ENCODE peak calls at places on chromosomes 12 and 14, in eight cellular contexts. K, T, R, D, P, I, A and L are unnamed samples.

GRCh38 chr14:103879570-103880333 is 32.4 kb upstream of the PPP1R13B start:
- DNase-seq in K (no peak), T (peak), R (no peak), D (no peak), P (peak), I (no peak), A (no peak), L (no peak)

GRCh38 chr12:83893101-83893500 is 1019.5 kb downstream of the SLC6A15 start:
- DNase-seq in K (no peak), T (no peak), R (no peak), D (no peak), P (no peak), I (no peak), A (no peak), L (no peak)

GRCh38 chr14:87186745-87187144 is 806.2 kb downstream of the GALC start:
- DNase-seq in K (no peak), T (no peak), R (no peak), D (no peak), P (no peak), I (no peak), A (no peak), L (no peak)

GRCh38 chr12:32273712-32274111 is 125.6 kb upstream of the FGD4 start:
- DNase-seq in K (no peak), T (no peak), R (peak), D (no peak), P (no peak), I (no peak), A (no peak), L (no peak)

GRCh38 chr12:130634866-130635265 is 81.2 kb downstream of the RIMBP2 start:
- DNase-seq in K (no peak), T (no peak), R (no peak), D (no peak), P (no peak), I (no peak), A (no peak), L (no peak)

GRCh38 chr12:124829008-124829707 is 34.5 kb downstream of the SCARB1 start:
- DNase-seq in K (peak), T (no peak), R (no peak), D (peak), P (peak), I (no peak), A (peak), L (peak)

GRCh38 chr14:75496755-75497154 is 25.5 kb upstream of the BATF start:
- DNase-seq in K (no peak), T (no peak), R (no peak), D (no peak), P (no peak), I (no peak), A (no peak), L (no peak)

GRCh38 chr14:54606631-54607133 is 39.8 kb downstream of the SAMD4A start:
- DNase-seq in K (peak), T (no peak), R (no peak), D (peak), P (peak), I (peak), A (peak), L (no peak)

GRCh38 chr12:92360543-92360942 is 214.9 kb upstream of the BTG1 start:
- DNase-seq in K (no peak), T (no peak), R (no peak), D (no peak), P (no peak), I (no peak), A (peak), L (no peak)

GRCh38 chr12:102567031-102567985 is 86.9 kb upstream of the IGF1 start:
- DNase-seq in K (peak), T (peak), R (no peak), D (peak), P (peak), I (no peak), A (peak), L (peak)

GRCh38 chr12:3022961-3023360 is 54.2 kb upstream of the TSPAN9 start:
- DNase-seq in K (no peak), T (no peak), R (no peak), D (no peak), P (no peak), I (no peak), A (no peak), L (no peak)

GRCh38 chr12:79455314-79455713 is 235.4 kb downstream of the PAWR start:
- DNase-seq in K (no peak), T (no peak), R (no peak), D (no peak), P (no peak), I (no peak), A (peak), L (no peak)

GRCh38 chr12:94815958-94816357 is 165.6 kb upstream of the TMCC3 start:
- DNase-seq in K (no peak), T (no peak), R (no peak), D (no peak), P (no peak), I (no peak), A (no peak), L (no peak)

GRCh38 chr12:114932806-114933205 is 248.8 kb upstream of the TBX3 start:
- DNase-seq in K (no peak), T (no peak), R (no peak), D (no peak), P (no peak), I (no peak), A (no peak), L (no peak)

GRCh38 chr12:1935700-1936378 is 17.4 kb upstream of the CACNA2D4 start:
- DNase-seq in K (no peak), T (peak), R (no peak), D (no peak), P (no peak), I (peak), A (no peak), L (no peak)

GRCh38 chr12:18861287-18861858 is 123.5 kb downstream of the CAPZA3 start:
- DNase-seq in K (no peak), T (no peak), R (no peak), D (no peak), P (peak), I (no peak), A (peak), L (no peak)

GRCh38 chr12:113196996-113197395 is 11.5 kb downstream of the RITA1 start:
- DNase-seq in K (peak), T (peak), R (no peak), D (no peak), P (peak), I (peak), A (peak), L (no peak)

GRCh38 chr12:12474471-12474928 is 88.2 kb downstream of the DUSP16 start:
- DNase-seq in K (no peak), T (no peak), R (no peak), D (no peak), P (no peak), I (no peak), A (no peak), L (no peak)

GRCh38 chr12:106753526-106753925 is 21.0 kb upstream of the RIC8B start:
- DNase-seq in K (no peak), T (no peak), R (peak), D (no peak), P (no peak), I (no peak), A (no peak), L (no peak)

GRCh38 chr14:95533391-95533821 is 1.4 kb upstream of the GLRX5 start:
- DNase-seq in K (peak), T (peak), R (no peak), D (no peak), P (no peak), I (no peak), A (peak), L (no peak)

GRCh38 chr14:91113829-91114078 is at the start of gene DGLUCY:
- DNase-seq in K (no peak), T (peak), R (peak), D (no peak), P (peak), I (no peak), A (no peak), L (no peak)

GRCh38 chr14:22656945-22657711 is 13.0 kb upstream of the OR6J1 start:
- DNase-seq in K (peak), T (no peak), R (no peak), D (no peak), P (no peak), I (no peak), A (peak), L (peak)

GRCh38 chr14:77242752-77243151 is 28.3 kb downstream of the NGB start:
- DNase-seq in K (no peak), T (no peak), R (no peak), D (no peak), P (no peak), I (no peak), A (no peak), L (no peak)

GRCh38 chr12:47686645-47687240 is 19.1 kb downstream of the RPAP3 start:
- DNase-seq in K (peak), T (peak), R (no peak), D (peak), P (peak), I (no peak), A (peak), L (peak)

GRCh38 chr14:61528591-61529021 is 166.7 kb upstream of the HIF1A start:
- DNase-seq in K (peak), T (no peak), R (no peak), D (peak), P (peak), I (no peak), A (peak), L (no peak)

GRCh38 chr14:104556256-104557021 is 23.1 kb upstream of the C14orf180 start:
- DNase-seq in K (no peak), T (no peak), R (peak), D (no peak), P (no peak), I (peak), A (no peak), L (no peak)

GRCh38 chr12:388012-388411 is 1.1 kb downstream of the KDM5A start:
- DNase-seq in K (no peak), T (no peak), R (no peak), D (no peak), P (no peak), I (no peak), A (no peak), L (no peak)

GRCh38 chr12:66119229-66119869 is 11.2 kb downstream of the LLPH start:
- DNase-seq in K (no peak), T (no peak), R (no peak), D (no peak), P (no peak), I (no peak), A (no peak), L (no peak)

GRCh38 chr12:19970116-19970515 is 398.2 kb upstream of the PDE3A start:
- DNase-seq in K (peak), T (peak), R (no peak), D (peak), P (peak), I (no peak), A (peak), L (no peak)

GRCh38 chr14:93981874-93982683 is 5.7 kb upstream of the ASB2 start:
- DNase-seq in K (no peak), T (no peak), R (no peak), D (no peak), P (no peak), I (no peak), A (no peak), L (no peak)

GRCh38 chr12:108933950-108934349 is 54.1 kb downstream of the DAO start:
- DNase-seq in K (no peak), T (no peak), R (no peak), D (no peak), P (no peak), I (no peak), A (no peak), L (no peak)

GRCh38 chr12:981176-981828 is 9.7 kb upstream of the ERC1 start:
- DNase-seq in K (no peak), T (no peak), R (no peak), D (no peak), P (no peak), I (no peak), A (peak), L (no peak)

GRCh38 chr12:45343269-45344051 is 127.6 kb downstream of the ANO6 start:
- DNase-seq in K (peak), T (no peak), R (no peak), D (no peak), P (peak), I (no peak), A (peak), L (no peak)

GRCh38 chr14:92565040-92565717 is 51.6 kb downstream of the RIN3 start:
- DNase-seq in K (no peak), T (no peak), R (no peak), D (no peak), P (no peak), I (no peak), A (no peak), L (no peak)

GRCh38 chr14:37197421-37198272 is at the start of gene MIPOL1:
- DNase-seq in K (peak), T (peak), R (peak), D (peak), P (peak), I (peak), A (peak), L (peak)
- TF ChIP-seq CTCF in K (peak), T (no peak), R (no peak), D (peak), P (no peak), I (peak), A (peak), L (peak)

DNA sequence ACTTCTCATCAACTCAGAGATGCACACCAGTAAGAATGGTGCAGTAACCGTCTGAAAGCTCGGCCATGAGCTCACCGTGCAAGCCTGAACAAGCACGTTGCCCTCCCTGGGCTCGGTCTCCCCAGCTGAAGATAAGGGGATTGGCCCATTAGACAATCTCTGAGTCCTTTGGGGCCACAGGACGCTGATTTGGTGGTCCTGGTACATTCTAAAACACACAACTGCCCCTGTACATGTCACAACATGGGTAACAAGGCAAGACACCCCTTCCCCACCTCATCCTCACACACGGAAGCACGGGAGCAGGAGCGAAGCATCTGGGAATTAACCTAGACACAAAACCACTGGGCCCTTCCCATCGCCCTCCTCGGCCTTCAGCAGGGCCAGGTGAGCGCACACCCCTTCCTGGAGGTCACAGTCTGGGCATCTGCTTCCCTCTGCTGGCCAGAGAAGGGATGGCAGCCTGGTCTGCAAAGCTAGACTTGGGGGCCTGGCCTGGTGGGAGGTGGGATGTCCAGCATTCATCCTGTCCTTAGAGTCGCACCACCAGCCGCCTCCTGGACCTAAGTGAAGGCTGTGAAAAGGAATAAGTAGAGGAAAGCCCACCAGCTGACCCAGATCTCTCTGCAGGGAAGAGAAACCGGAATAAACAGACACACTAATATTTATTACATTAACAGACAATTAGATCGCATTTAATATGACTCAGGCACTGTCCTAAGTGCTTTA is 18.9 kb upstream of the SMUG1 start:
- DNase-seq in K (peak), T (peak), R (peak), D (no peak), P (no peak), I (peak), A (peak), L (no peak)
- H3K4me3 ChIP-seq in K (no peak), T (no peak), R (no peak), D (no peak), P (no peak), I (no peak), A (no peak), L (no peak)

GRCh38 chr14:45610303-45610702 is 357.3 kb upstream of the MIS18BP1 start:
- DNase-seq in K (peak), T (no peak), R (no peak), D (no peak), P (no peak), I (no peak), A (peak), L (peak)
- TF ChIP-seq CTCF in K (peak), T (peak), R (no peak), D (no peak), P (no peak), I (no peak), A (peak), L (peak)

DNA sequence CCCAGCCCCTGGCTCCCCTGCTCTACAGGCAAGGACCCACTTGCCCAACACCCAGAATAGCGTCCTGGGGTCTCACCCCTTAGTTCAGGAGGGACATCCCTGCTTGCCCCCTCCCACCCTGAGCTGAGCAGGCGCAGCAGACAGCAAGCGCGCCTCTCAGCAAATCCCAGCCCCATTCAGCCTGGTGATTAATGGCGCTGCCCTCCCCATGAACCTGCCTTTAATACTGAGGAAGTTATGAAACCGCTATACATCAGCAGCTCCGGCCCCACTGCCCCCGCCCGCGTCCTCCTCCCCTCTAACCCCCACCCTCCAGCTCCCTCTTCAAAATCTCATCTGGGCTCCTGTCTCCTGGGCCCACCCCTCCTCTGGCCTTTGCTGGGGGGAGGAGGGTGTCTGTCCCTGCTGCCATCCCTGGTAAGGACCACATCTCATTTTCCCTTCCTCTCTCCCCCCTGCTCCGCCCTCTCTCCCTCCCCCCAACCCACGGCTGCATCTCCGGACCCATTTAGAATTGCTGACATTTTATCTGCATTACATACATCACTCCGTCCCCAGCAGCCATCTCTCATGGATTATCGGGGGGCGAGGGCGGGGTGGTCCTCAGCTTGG is 7.1 kb upstream of the SMUG1 start:
- DNase-seq in K (peak), T (peak), R (peak), D (no peak), P (peak), I (no peak), A (peak), L (no peak)
- H3K4me3 ChIP-seq in K (peak), T (no peak), R (no peak), D (peak), P (no peak), I (no peak), A (peak), L (no peak)